ENCODE peak calls at places on chromosomes 3 and 15, in four cellular contexts. S is SW 1271, T is caudate nucleus, Y is cardiac fibroblast. B is an unnamed sample.

GRCh38 chr3:71495708-71496472 is 87.6 kb downstream of the FOXP1 start:
- DNase-seq in T (no peak), S (no peak), Y (peak; percentile 61), B (no peak)

GRCh38 chr15:23065836-23066235 is 26.5 kb upstream of the TUBGCP5 start:
- DNase-seq in Y (no peak), T (no peak), S (no peak), B (no peak)

GRCh38 chr3:126832933-126833332 is 128.9 kb downstream of the CHCHD6 start:
- DNase-seq in Y (no peak), T (no peak), S (no peak), B (no peak)

GRCh38 chr3:157491136-157491535 is 12.1 kb downstream of the VEPH1 start:
- DNase-seq in Y (no peak), S (no peak), T (no peak), B (no peak)

GRCh38 chr3:134527037-134527436 is 41.2 kb downstream of the CEP63 start:
- DNase-seq in T (no peak), S (no peak), Y (no peak), B (no peak)

GRCh38 chr15:83992356-83993031 is 243.1 kb upstream of the GOLGA6L4 start:
- DNase-seq in S (no peak), T (no peak), Y (no peak), B (no peak)

GRCh38 chr3:69710153-69710977 is 28.9 kb upstream of the MITF start:
- DNase-seq in S (no peak), Y (peak; percentile 73), T (no peak), B (no peak)

GRCh38 chr3:132854856-132855535 is 132.8 kb upstream of the NPHP3 start:
- DNase-seq in T (no peak), S (no peak), Y (no peak), B (no peak)

GRCh38 chr3:52070724-52071621 is 14.6 kb upstream of the DUSP7 start:
- DNase-seq in T (no peak), Y (no peak), S (no peak), B (no peak)

GRCh38 chr3:135781026-135781815 is 184.3 kb upstream of the PPP2R3A start:
- DNase-seq in S (no peak), T (peak; percentile 3), Y (no peak), B (no peak)

GRCh38 chr3:52176951-52177700 is 20.8 kb upstream of the ALAS1 start:
- DNase-seq in T (no peak), S (no peak), Y (no peak), B (no peak)

GRCh38 chr15:67882487-67883227 is 42.8 kb upstream of the RNU6-1 start:
- DNase-seq in S (no peak), Y (peak; percentile 53), T (no peak), B (no peak)

GRCh38 chr3:42655331-42655888 is 1.9 kb downstream of the ZBTB47 start:
- DNase-seq in T (peak; percentile 38), S (no peak), Y (no peak), B (peak; percentile 81)

GRCh38 chr15:96347181-96348111 is 16.9 kb downstream of the NR2F2 start:
- DNase-seq in T (no peak), S (no peak), Y (peak; percentile 67), B (peak; percentile 75)

GRCh38 chr3:193132923-193133463 is 108.0 kb upstream of the PLAAT1 start:
- DNase-seq in T (no peak), Y (no peak), S (no peak), B (no peak)

GRCh38 chr15:78251136-78251535 is 13.2 kb upstream of the DNAJA4 start:
- DNase-seq in S (no peak), Y (no peak), T (no peak), B (no peak)

GRCh38 chr3:126026277-126026751 is 57.3 kb downstream of the ROPN1B start:
- DNase-seq in S (no peak), T (no peak), Y (no peak), B (no peak)

GRCh38 chr3:64214002-64214696 is 11.1 kb downstream of the PRICKLE2 start:
- DNase-seq in Y (peak; percentile 98), T (no peak), S (no peak), B (peak; percentile 96)

B was measured in right cardiac atrium.